ENCODE peak calls at places on chromosome 4, in five cellular contexts. D is HepG2, S is spleen, Y is stomach, U is transverse colon. K is an unnamed sample.

GRCh38 chr4:102036619-102037376 is 246.3 kb downstream of the BANK1 start:
- DNase-seq in S (no peak), D (no peak), Y (no peak), U (no peak), K (no peak)

GRCh38 chr4:6688879-6689505 is 4.7 kb upstream of the S100P start:
- DNase-seq in D (peak), U (peak), Y (peak), S (peak), K (peak)

GRCh38 chr4:139605516-139605915 is 49.5 kb upstream of the SETD7 start:
- DNase-seq in S (no peak), D (no peak), Y (no peak), U (no peak), K (no peak)

GRCh38 chr4:128286474-128287158 is 997 bp downstream of the PGRMC2 start:
- DNase-seq in D (peak), S (no peak), Y (no peak), U (no peak), K (peak)

GRCh38 chr4:46908148-46908547 is 897 bp downstream of the COX7B2 start:
- DNase-seq in U (no peak), D (no peak), Y (no peak), S (no peak), K (no peak)

GRCh38 chr4:118224239-118224829 is 128.5 kb downstream of the PRSS12 start:
- DNase-seq in Y (no peak), D (peak), U (no peak), S (no peak), K (peak)

GRCh38 chr4:37219251-37219650 is 25.3 kb upstream of the NWD2 start:
- DNase-seq in D (no peak), U (no peak), S (no peak), Y (no peak), K (no peak)

GRCh38 chr4:41214158-41215146 is at the start of gene APBB2:
- DNase-seq in D (peak), U (peak), Y (peak), S (peak), K (peak)

GRCh38 chr4:78092850-78093249 is 35.7 kb downstream of the FRAS1 start:
- DNase-seq in U (no peak), D (no peak), S (no peak), Y (no peak), K (no peak)

GRCh38 chr4:167234388-167234881 is at the start of gene SPOCK3:
- DNase-seq in D (no peak), U (no peak), Y (peak), S (peak), K (no peak)

GRCh38 chr4:147103403-147103946 is 157.8 kb upstream of the TTC29 start:
- DNase-seq in D (no peak), S (no peak), U (no peak), Y (no peak), K (no peak)

GRCh38 chr4:78610546-78611214 is 59.1 kb downstream of the ANXA3 start:
- DNase-seq in D (no peak), S (no peak), U (no peak), Y (no peak), K (peak)

GRCh38 chr4:118811008-118811764 is 24.7 kb downstream of the SEC24D start:
- DNase-seq in Y (no peak), D (no peak), S (no peak), U (no peak), K (peak)

GRCh38 chr4:94595880-94596483 is 144.2 kb downstream of the PDLIM5 start:
- DNase-seq in D (peak), Y (no peak), S (no peak), U (no peak), K (no peak)

GRCh38 chr4:54877006-54877405 is 219.2 kb downstream of the KIT start:
- DNase-seq in S (no peak), Y (no peak), U (no peak), D (no peak), K (no peak)

GRCh38 chr4:7620814-7621176 is 186.1 kb upstream of the PSAPL1 start:
- DNase-seq in S (no peak), U (no peak), Y (no peak), D (no peak), K (no peak)

GRCh38 chr4:24476209-24476781 is 108.1 kb downstream of the DHX15 start:
- DNase-seq in Y (no peak), U (no peak), D (no peak), S (no peak), K (no peak)

GRCh38 chr4:5710065-5710961 is 688 bp upstream of the EVC start:
- DNase-seq in U (no peak), Y (no peak), S (no peak), D (peak), K (no peak)

GRCh38 chr4:20395160-20395773 is 143.6 kb downstream of the SLIT2 start:
- DNase-seq in S (no peak), D (peak), Y (peak), U (peak), K (peak)

GRCh38 chr4:165927815-165928214 is 54.8 kb downstream of the TLL1 start:
- DNase-seq in S (no peak), Y (no peak), D (no peak), U (no peak), K (no peak)

GRCh38 chr4:165928601-165929000 is 55.6 kb downstream of the TLL1 start:
- DNase-seq in U (no peak), D (no peak), Y (no peak), S (no peak), K (no peak)

GRCh38 chr4:165929662-165930061 is 56.6 kb downstream of the TLL1 start:
- DNase-seq in D (no peak), S (no peak), Y (no peak), U (no peak), K (no peak)

GRCh38 chr4:165926307-165926706 is 53.3 kb downstream of the TLL1 start:
- DNase-seq in D (no peak), Y (no peak), S (no peak), U (no peak), K (no peak)

DNA sequence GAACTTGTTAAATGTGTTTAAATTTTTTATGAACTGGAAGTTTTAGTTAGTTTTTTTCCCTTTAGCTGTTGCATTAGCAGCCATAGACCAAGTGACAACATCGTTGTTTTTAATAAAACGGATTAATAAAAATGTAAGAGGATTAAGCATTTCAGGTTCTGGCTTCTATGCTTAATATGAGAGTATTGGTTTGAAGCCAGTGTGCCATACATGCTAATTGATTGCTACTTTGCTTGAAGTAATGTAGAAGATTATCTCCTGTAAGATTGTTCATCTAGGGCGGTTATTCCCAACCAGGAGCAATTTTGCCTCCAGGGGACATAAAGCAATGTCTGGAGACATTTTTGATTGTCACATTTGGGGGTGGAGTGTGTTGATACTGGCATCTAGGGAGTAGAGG is 54.3 kb downstream of the TLL1 start:
- DNase-seq in D (no peak), S (no peak), Y (no peak), U (no peak), K (no peak)
- TF ChIP-seq POLR2AphosphoS5 in D (no peak), S (no peak), Y (no peak), U (no peak), K (no peak)

GRCh38 chr4:65007841-65008439 is 598.7 kb upstream of the TECRL start:
- DNase-seq in S (no peak), U (no peak), D (peak), Y (no peak), K (peak)
- TF ChIP-seq CTCF in S (no peak), U (peak), D (peak), Y (peak), K (no peak)

GRCh38 chr4:52551487-52551886 is 107.6 kb downstream of the USP46 start:
- DNase-seq in D (no peak), U (no peak), S (no peak), Y (no peak), K (no peak)

GRCh38 chr4:52554606-52555355 is 104.3 kb downstream of the USP46 start:
- DNase-seq in S (no peak), Y (no peak), D (no peak), U (no peak), K (no peak)

GRCh38 chr4:52550186-52550585 is 108.9 kb downstream of the USP46 start:
- DNase-seq in Y (no peak), S (no peak), D (no peak), U (no peak), K (no peak)

GRCh38 chr4:52552778-52553177 is 106.3 kb downstream of the USP46 start:
- DNase-seq in S (no peak), Y (no peak), U (no peak), D (no peak), K (no peak)

GRCh38 chr4:52555356-52555716 is 103.8 kb downstream of the USP46 start:
- DNase-seq in D (no peak), Y (no peak), U (no peak), S (no peak), K (no peak)
- TF ChIP-seq POLR2AphosphoS5 in D (no peak), Y (no peak), U (no peak), S (no peak), K (no peak)

GRCh38 chr4:28443371-28443770 is 1582.7 kb downstream of the STIM2 start:
- DNase-seq in Y (no peak), D (no peak), U (no peak), S (no peak), K (no peak)

GRCh38 chr4:28449080-28449479 is 1588.4 kb downstream of the STIM2 start:
- DNase-seq in Y (no peak), D (no peak), U (no peak), S (no peak), K (no peak)

GRCh38 chr4:28444886-28445496 is 1584.3 kb downstream of the STIM2 start:
- DNase-seq in D (no peak), S (no peak), U (no peak), Y (no peak), K (no peak)

DNA sequence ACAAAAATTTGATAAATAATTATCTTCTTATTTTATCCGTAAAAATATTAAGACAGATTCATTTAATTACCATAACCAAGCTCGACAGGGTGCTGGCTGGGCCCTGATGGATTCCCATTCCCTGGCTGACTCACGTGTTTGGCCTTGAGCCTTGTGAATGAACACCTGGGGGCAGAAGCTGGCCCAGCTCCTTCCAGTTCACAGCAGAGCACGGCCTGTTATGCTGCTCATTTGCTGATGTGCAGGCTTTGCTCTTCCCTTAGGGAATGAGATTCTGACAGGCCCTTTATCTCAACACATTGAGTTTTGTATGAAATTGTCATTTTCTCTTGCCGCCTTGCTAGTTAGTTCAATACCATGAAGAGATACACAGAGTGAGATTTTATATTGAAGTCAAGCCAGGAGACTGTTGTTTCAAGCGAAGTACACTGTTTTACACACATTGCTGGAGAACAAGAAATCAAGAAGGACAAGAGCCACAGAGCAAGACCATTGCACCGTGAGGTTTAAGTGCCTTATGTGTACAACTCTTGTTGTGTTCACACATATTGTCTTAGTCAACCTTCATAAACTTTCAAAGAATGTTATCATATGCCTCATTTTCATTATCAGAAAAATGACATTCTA is 1583.3 kb downstream of the STIM2 start:
- DNase-seq in U (no peak), D (no peak), S (no peak), Y (no peak), K (no peak)
- TF ChIP-seq CTCF in U (no peak), D (no peak), S (no peak), Y (no peak), K (no peak)

DNA sequence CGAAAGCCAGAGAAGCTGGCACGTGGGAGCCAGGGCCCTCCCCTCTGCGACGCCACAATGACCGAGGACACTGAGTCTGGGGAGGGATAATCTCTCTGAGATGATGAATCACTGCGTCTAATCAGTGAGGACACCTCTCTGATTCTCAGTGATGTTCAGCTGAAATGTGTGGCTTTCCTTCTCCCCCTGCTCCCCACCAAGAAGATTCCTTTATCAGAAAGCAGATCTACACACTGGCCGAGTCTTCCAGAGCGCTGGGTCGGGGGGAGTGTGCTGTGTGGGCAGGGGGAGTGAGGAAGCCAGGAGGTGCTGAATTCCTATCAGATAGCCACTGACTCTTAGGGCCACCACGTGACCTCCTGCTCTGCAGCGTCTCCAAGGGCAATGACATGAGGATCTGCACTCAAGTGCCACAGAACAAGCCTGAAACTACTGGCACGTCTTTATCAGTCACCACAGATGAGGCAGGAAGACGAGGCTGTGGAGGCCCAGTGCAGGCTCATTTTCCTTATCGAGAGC is 89.2 kb downstream of the GATB start:
- DNase-seq in S (no peak), D (no peak), Y (no peak), U (no peak), K (no peak)
- TF ChIP-seq POLR2AphosphoS5 in S (no peak), D (no peak), Y (no peak), U (no peak), K (no peak)

DNA sequence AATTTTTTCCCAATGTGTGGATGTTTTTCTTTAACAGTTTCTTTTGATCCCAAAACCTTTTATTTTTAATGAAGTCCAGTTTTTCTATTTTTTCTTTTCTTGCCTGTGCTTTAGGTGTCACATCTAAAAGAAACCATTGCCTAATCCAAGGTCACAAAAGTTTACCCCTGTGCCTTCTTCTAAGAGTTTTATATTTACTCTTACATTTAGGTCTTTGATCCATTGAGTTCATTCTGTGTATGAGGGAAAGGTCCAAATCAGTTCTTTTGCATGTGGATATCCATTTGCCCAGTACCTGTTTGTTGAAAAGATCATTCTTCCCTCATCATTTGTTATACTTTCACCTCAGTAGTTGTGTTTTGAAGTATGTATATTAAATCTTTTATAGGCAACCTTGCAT is 13.0 kb downstream of the LRP2BP start:
- DNase-seq in Y (no peak), S (no peak), D (peak), U (no peak), K (no peak)
- TF ChIP-seq CTCF in Y (no peak), S (no peak), D (no peak), U (no peak), K (no peak)

K was measured in HL-60.